ENCODE peak calls at places on chromosomes 2 and 18, in five cellular contexts. H is hepatocyte, D is GM23338, F is neural progenitor cell, S is MM.1S. I is an unnamed sample.
A peak's percentile ranks its signal among the peaks of the same experiment; 100 is the strongest.

GRCh38 chr2:205975082-205975949 is 110.7 kb downstream of the INO80D start:
- DNase-seq in H (peak; percentile 74), D (no peak), F (no peak), S (no peak), I (no peak)

GRCh38 chr2:27162151-27163121 is 13.6 kb downstream of the TCF23 start:
- DNase-seq in H (no peak), D (no peak), F (no peak), S (peak; percentile 85), I (no peak)

GRCh38 chr2:194060269-194060668 is 1596.8 kb upstream of the SLC39A10 start:
- DNase-seq in H (no peak), D (no peak), F (no peak), S (peak; percentile 16), I (no peak)

GRCh38 chr2:21191535-21191934 is 67.8 kb downstream of the TDRD15 start:
- DNase-seq in H (no peak), D (no peak), F (no peak), S (no peak), I (no peak)

GRCh38 chr2:190819835-190820234 is 60.8 kb upstream of the GLS start:
- DNase-seq in H (peak; percentile 44), D (no peak), F (no peak), S (no peak), I (no peak)

GRCh38 chr18:34913837-34914755 is 127.1 kb upstream of the MAPRE2 start:
- DNase-seq in H (peak; percentile 63), D (no peak), F (no peak), S (no peak), I (no peak)

GRCh38 chr2:83594261-83594660 is 864.8 kb downstream of the SUCLG1 start:
- DNase-seq in H (no peak), D (no peak), F (no peak), S (no peak), I (no peak)

GRCh38 chr2:186648130-186648529 is 45.7 kb upstream of the FAM171B start:
- DNase-seq in H (no peak), D (no peak), F (no peak), S (no peak), I (no peak)

GRCh38 chr2:28047698-28048097 is 157.2 kb downstream of the BABAM2 start:
- DNase-seq in H (no peak), D (no peak), F (no peak), S (no peak), I (no peak)

GRCh38 chr2:88027709-88028389 is 11.5 kb upstream of the RNU2-63P start:
- DNase-seq in H (no peak), D (no peak), F (no peak), S (no peak), I (no peak)

GRCh38 chr2:195646424-195646823 is 10.6 kb upstream of the SLC39A10 start:
- DNase-seq in H (no peak), D (peak; percentile 73), F (peak; percentile 29), S (no peak), I (no peak)

GRCh38 chr18:39173022-39173421 is 1607.4 kb upstream of the CELF4 start:
- DNase-seq in H (no peak), D (no peak), F (no peak), S (no peak), I (no peak)

GRCh38 chr2:207231106-207231860 is 65.5 kb upstream of the KLF7 start:
- DNase-seq in H (no peak), D (no peak), F (no peak), S (no peak), I (no peak)

GRCh38 chr18:73594749-73595148 is 552.9 kb downstream of the FBXO15 start:
- DNase-seq in H (no peak), D (no peak), F (no peak), S (no peak), I (no peak)

GRCh38 chr18:33839452-33840225 is 261.6 kb downstream of the ASXL3 start:
- DNase-seq in H (peak; percentile 77), D (peak; percentile 87), F (peak; percentile 70), S (peak; percentile 64), I (peak; percentile 80)

GRCh38 chr18:79378416-79379250 is 17.1 kb upstream of the NFATC1 start:
- DNase-seq in H (peak; percentile 89), D (peak; percentile 88), F (peak; percentile 92), S (peak; percentile 37), I (peak; percentile 53)

GRCh38 chr2:153214349-153214748 is 264.2 kb downstream of the RPRM start:
- DNase-seq in H (no peak), D (no peak), F (no peak), S (no peak), I (no peak)

GRCh38 chr2:45652090-45653050 is 895 bp downstream of the PRKCE start:
- DNase-seq in H (peak; percentile 34), D (peak; percentile 46), F (peak; percentile 42), S (no peak), I (peak; percentile 36)

GRCh38 chr2:74501335-74502071 is 2.1 kb upstream of the LBX2 start:
- DNase-seq in H (no peak), D (peak; percentile 55), F (peak; percentile 41), S (no peak), I (no peak)

GRCh38 chr2:220034356-220035121 is 407.1 kb downstream of the SLC4A3 start:
- DNase-seq in H (peak; percentile 9), D (no peak), F (no peak), S (no peak), I (no peak)

GRCh38 chr18:12944724-12945123 is 3.1 kb upstream of the SEH1L start:
- DNase-seq in H (no peak), D (no peak), F (no peak), S (no peak), I (peak; percentile 24)

GRCh38 chr2:30193104-30193681 is 38.1 kb upstream of the LBH start:
- DNase-seq in H (peak; percentile 28), D (no peak), F (no peak), S (no peak), I (no peak)

GRCh38 chr18:32092422-32093105 is 890 bp downstream of the RNF138 start:
- DNase-seq in H (peak; percentile 99), D (peak; percentile 98), F (peak; percentile 98), S (peak; percentile 95), I (peak; percentile 91)

GRCh38 chr2:194004590-194005206 is 1652.3 kb upstream of the SLC39A10 start:
- DNase-seq in H (no peak), D (no peak), F (no peak), S (no peak), I (no peak)

DNA sequence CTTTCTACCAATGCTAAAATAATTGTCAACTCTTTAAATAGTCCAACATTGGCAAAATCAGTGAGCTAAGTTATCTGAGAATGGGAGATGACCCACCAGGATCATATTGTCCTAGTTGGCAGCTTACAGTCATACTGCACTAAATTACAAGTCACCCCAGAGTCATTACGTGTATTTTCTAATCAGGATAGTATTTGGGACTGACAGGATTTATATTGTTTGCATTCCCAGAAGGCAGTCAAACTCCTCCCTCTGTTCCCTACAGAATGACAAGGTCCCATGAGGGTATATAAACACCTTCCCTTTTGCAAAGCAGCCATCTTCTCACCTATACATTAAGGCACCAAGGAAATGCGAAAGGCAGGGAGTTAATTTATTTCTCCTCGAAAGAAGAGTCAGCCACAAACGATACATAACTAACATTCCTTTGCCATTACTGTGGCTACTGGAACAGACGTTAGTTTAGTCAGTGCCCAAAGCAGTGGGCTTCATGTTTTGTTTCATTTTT is 125.3 kb downstream of the ANTXR1 start:
- DNase-seq in H (no peak), D (peak; percentile 24), F (no peak), S (no peak), I (no peak)
- TF ChIP-seq EZH2phosphoT487 in H (no peak), D (no peak), F (no peak), S (no peak), I (no peak)

GRCh38 chr2:120552800-120553471 is 182.7 kb upstream of the GLI2 start:
- DNase-seq in H (peak; percentile 93), D (peak; percentile 98), F (peak; percentile 92), S (peak; percentile 37), I (peak; percentile 2)
- H2AFZ ChIP-seq in H (no peak overlapping the region), D (peak overlapping the region; percentile 76), F (peak overlapping the region; percentile 26), S (no peak overlapping the region), I (no peak overlapping the region)

GRCh38 chr2:12717191-12717987 is 653 bp downstream of the TRIB2 start:
- DNase-seq in H (peak; percentile 70), D (peak; percentile 75), F (peak; percentile 88), S (peak; percentile 54), I (peak; percentile 70)

GRCh38 chr2:12716250-12717190 is at the start of gene TRIB2:
- DNase-seq in H (peak; percentile 94), D (peak; percentile 84), F (peak; percentile 91), S (peak; percentile 93), I (peak; percentile 96)

GRCh38 chr2:12715878-12716249 is 872 bp upstream of the TRIB2 start:
- DNase-seq in H (peak; percentile 88), D (peak; percentile 72), F (peak; percentile 78), S (peak; percentile 83), I (peak; percentile 86)

GRCh38 chr2:12714391-12715221 is 2.1 kb upstream of the TRIB2 start:
- DNase-seq in H (no peak), D (peak; percentile 29), F (no peak), S (no peak), I (no peak)

DNA sequence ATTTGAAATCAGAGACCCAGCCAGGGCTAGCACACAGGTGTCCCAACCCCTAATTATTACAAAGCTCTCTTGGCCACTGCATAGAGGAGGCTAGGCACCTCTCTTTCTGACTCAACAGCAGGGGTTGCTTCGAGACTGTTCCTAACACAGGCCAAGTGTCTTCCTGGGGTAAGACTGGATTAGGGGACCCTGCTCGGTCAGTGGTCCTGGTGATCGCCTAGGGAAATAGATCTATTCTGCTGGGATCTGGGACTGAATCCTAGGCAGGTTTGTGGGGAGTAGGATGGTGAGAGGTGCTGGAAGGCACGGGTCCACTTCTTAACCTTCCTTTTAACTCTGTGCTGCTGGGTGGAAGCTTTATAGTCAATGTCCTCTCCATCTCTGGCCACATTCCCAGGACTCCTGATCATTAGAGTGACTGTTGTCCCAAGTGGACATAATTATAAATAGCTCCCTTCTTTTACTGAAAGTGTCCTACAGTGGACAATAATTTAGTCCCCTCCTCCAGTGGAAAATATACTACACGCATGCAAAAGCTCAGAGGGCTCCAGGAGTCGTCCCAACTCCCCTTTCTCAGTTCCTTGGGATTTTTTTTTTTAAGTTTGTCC is 1.4 kb upstream of the TRIB2 start:
- DNase-seq in H (no peak), D (peak; percentile 15), F (no peak), S (no peak), I (no peak)
- H3K4me3 ChIP-seq in H (no peak overlapping the region), D (peak overlapping the region; percentile 98), F (no peak overlapping the region), S (peak overlapping the region; percentile 84), I (peak overlapping the region; percentile 74)

GRCh38 chr2:238046871-238047270 is 13.9 kb upstream of the SCLY start:
- DNase-seq in H (no peak), D (no peak), F (no peak), S (no peak), I (no peak)
- TF ChIP-seq EZH2phosphoT487 in H (no peak), D (no peak), F (no peak), S (no peak), I (no peak)

DNA sequence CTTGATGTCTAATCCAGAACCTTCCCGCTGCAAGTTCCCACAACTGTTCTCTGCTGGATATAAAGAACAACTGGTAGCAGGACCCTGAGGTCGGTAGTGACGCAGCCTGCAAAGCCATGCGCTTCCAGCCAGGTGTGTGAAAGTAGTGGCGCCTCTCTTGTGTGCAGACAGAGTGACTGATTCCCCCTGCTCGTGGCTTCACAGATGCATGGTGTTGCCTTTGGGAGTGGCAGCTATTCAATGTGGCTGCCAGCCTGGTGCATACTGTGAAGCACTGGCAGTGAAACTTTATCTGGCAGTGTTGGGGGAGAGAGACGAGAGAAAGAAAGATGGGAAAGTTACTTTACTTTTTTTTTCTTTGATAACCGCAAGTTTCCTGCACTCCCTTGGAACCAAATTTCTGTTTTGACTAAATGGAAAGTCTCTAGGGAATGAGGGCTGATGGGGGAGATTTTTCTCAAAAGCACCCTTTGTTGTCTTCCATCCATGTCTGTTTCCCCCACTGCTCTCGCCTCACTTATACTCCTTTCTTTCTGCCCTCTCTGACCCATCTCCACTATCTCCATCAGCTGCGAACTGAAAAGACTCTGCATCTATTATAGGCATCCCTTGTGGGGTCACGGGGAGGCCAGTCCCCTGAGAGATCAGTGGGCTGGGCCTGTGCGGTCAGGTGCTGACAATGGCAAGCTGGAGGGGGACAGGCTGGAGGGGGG is 90.0 kb upstream of the TNP1 start:
- DNase-seq in H (no peak), D (no peak), F (no peak), S (no peak), I (no peak)
- H2AFZ ChIP-seq in H (no peak overlapping the region), D (peak overlapping the region; percentile 63), F (no peak overlapping the region), S (no peak overlapping the region), I (no peak overlapping the region)

I was measured in OCI-LY7.